ENCODE peak calls at places on chromosome 19, in seven cellular contexts. A is gastrocnemius medialis, Z is tibial nerve, C is body of pancreas, Y is mucosa of descending colon, M is colonic mucosa, D is lower lobe of right lung. T is an unnamed sample. For H3K36me3, the result is how much of the 10 kb centered on the place peaks cover.

GRCh38 chr19:3061214-3062161 is 807 bp downstream of the TLE5 start:
- DNase-seq in A (no peak), Z (no peak), C (no peak), Y (peak), M (peak), D (peak), T (no peak)

GRCh38 chr19:51140441-51140840 is 1.7 kb upstream of the SIGLEC7 start:
- DNase-seq in A (no peak), Z (no peak), C (no peak), Y (no peak), M (no peak), D (no peak), T (no peak)

GRCh38 chr19:55406869-55407624 is 541 bp downstream of the UBE2S start:
- DNase-seq in A (no peak), Z (no peak), C (no peak), Y (peak), M (no peak), D (no peak), T (no peak)

GRCh38 chr19:664913-665443 is 2.0 kb upstream of the RNF126 start:
- DNase-seq in A (peak), Z (peak), C (peak), Y (peak), M (peak), D (peak), T (no peak)

GRCh38 chr19:5691205-5691929 is 1.3 kb downstream of the RPL36 start:
- DNase-seq in A (no peak), Z (peak), C (peak), Y (peak), M (peak), D (peak), T (no peak)

GRCh38 chr19:5341448-5341820 is 822 bp upstream of the PTPRS start:
- DNase-seq in A (no peak), Z (no peak), C (no peak), Y (no peak), M (no peak), D (no peak), T (no peak)

GRCh38 chr19:36008336-36008978 is at the start of gene SYNE4:
- DNase-seq in A (no peak), Z (no peak), C (peak), Y (peak), M (peak), D (peak), T (no peak)

GRCh38 chr19:35743640-35744306 is 1.4 kb downstream of the U2AF1L4 start:
- DNase-seq in A (no peak), Z (no peak), C (no peak), Y (no peak), M (no peak), D (no peak), T (no peak)

GRCh38 chr19:9917322-9917721 is 19.0 kb downstream of the OLFM2 start:
- DNase-seq in A (no peak), Z (no peak), C (peak), Y (peak), M (peak), D (no peak), T (no peak)

GRCh38 chr19:45403781-45404556 is 900 bp downstream of the PPP1R13L start:
- DNase-seq in A (no peak), Z (no peak), C (peak), Y (peak), M (peak), D (peak), T (no peak)

GRCh38 chr19:35086455-35086854 is 29.2 kb upstream of the FXYD3 start:
- DNase-seq in A (no peak), Z (no peak), C (no peak), Y (no peak), M (no peak), D (no peak), T (no peak)

GRCh38 chr19:45972081-45972943 is 1.4 kb downstream of the NOVA2 start:
- DNase-seq in A (no peak), Z (peak), C (no peak), Y (no peak), M (no peak), D (no peak), T (no peak)

DNA sequence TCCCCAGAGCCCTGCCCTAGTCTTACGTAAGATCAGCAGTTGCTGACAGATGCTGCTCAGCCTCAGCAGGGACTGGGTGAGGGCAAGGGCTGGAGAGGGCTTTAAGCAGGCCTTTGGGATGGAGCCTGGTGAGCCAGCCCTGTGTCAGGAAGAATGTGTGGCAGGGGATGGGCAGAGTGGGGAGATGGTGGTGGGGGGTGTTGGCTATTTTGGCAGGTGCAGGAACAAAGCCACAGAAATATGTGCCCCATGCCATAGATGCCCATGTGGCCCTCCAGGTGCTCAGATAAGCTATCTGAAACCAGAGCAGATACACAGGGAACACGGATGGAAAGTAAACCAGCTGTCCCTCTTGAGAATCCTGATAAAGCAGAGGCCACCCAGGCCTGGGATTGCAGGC is 1325.0 kb downstream of the UQCRFS1 start:
- DNase-seq in A (no peak), Z (no peak), C (no peak), Y (no peak), M (no peak), D (no peak), T (no peak)
- TF ChIP-seq CTCF in A (no peak), Z (no peak), C (no peak), Y (no peak), M (no peak), D (no peak), T (no peak)

GRCh38 chr19:49556412-49557398 is 23.7 kb downstream of the NOSIP start:
- DNase-seq in A (no peak), Z (no peak), C (peak), Y (no peak), M (no peak), D (no peak), T (no peak)
- H3K4me3 ChIP-seq in A (no peak), Z (no peak), C (no peak), Y (no peak), M (no peak), D (no peak), T (no peak)

GRCh38 chr19:16876904-16877361 is 11.9 kb upstream of the F2RL3 start:
- DNase-seq in A (no peak), Z (no peak), C (no peak), Y (no peak), M (no peak), D (no peak), T (no peak)

GRCh38 chr19:16875584-16876555 is 12.9 kb upstream of the F2RL3 start:
- DNase-seq in A (no peak), Z (no peak), C (no peak), Y (no peak), M (no peak), D (no peak), T (no peak)

GRCh38 chr19:16874250-16874977 is 14.4 kb upstream of the F2RL3 start:
- DNase-seq in A (no peak), Z (no peak), C (no peak), Y (no peak), M (no peak), D (no peak), T (no peak)

GRCh38 chr19:16878181-16878965 is 10.4 kb upstream of the F2RL3 start:
- DNase-seq in A (no peak), Z (no peak), C (no peak), Y (no peak), M (no peak), D (no peak), T (no peak)

DNA sequence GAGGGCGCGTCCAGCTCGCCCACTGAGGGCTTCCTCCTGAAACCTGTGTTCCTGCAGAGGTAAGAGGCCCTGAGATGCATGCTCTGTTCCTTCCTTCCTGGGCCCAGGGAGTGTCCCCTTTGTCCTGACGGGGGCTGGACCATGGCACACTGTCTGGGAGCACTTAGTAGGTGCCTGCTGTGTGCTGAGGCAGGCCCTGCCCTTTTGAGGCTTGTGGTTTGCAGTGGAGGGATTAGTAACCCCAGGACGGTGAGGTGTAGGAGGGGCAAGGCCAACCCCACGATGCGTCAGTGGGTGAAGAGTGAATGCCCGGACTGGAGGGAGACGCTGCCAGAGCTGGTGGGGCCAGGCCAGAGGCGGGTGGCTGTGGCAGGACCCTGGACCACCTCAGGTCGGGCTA is 11.2 kb upstream of the F2RL3 start:
- DNase-seq in A (no peak), Z (no peak), C (no peak), Y (no peak), M (no peak), D (no peak), T (no peak)
- H3K36me3 ChIP-seq in A (half or more), Z (under half), C (under half), Y (under half), M (under half), D (half or more), T (under half)

GRCh38 chr19:57068326-57068725 is 51.5 kb upstream of the USP29 start:
- DNase-seq in A (no peak), Z (no peak), C (no peak), Y (no peak), M (no peak), D (no peak), T (no peak)

GRCh38 chr19:57067440-57067839 is 52.3 kb upstream of the USP29 start:
- DNase-seq in A (no peak), Z (no peak), C (no peak), Y (no peak), M (no peak), D (no peak), T (no peak)

GRCh38 chr19:57071414-57071813 is 48.4 kb upstream of the USP29 start:
- DNase-seq in A (no peak), Z (no peak), C (no peak), Y (no peak), M (no peak), D (no peak), T (no peak)

DNA sequence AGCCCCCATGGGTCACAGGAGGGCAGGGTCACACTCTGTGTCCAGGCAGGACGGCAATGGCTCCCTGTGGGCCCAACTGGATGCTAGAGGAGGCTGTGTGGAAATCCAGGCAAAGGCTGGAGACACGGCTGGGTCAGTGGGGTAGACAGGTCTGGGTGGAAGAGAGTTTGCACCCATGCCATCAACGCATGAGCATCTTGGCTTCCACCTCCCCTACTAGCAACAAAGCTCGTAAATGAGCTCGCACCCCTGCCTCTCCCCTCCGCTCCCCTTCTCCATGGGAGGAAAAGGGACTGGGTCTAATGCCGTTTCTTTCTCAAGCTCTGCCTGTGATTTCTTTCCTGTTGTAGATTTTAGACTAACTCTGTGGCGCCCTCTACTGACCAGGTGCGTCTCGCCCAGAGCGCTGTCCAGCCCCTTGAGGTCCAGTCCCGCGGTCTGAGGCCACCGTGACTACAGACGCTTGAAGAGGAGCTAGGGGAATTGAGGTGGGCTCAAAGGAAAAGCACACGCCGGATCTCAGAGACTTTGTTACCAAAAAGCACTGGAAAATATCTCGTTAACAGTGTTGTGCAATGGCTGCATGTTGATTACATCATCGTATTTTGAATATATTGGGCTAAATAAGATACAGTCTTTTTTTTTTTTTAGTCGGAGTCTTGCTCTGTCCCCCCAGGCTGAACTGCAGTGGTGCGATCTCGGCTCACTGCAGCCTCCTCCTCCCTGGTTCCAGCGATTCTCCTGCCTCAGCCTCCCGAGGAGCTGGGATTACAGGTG is 50.7 kb upstream of the USP29 start:
- DNase-seq in A (no peak), Z (no peak), C (peak), Y (peak), M (no peak), D (no peak), T (no peak)
- TF ChIP-seq CTCF in A (no peak), Z (no peak), C (no peak), Y (no peak), M (no peak), D (peak), T (peak)

GRCh38 chr19:37909661-37910199 is 2.7 kb downstream of the SIPA1L3 start:
- DNase-seq in A (no peak), Z (no peak), C (no peak), Y (no peak), M (no peak), D (no peak), T (no peak)
- H3K4me3 ChIP-seq in A (no peak), Z (no peak), C (no peak), Y (no peak), M (no peak), D (no peak), T (no peak)

GRCh38 chr19:17118957-17119356 is 43.4 kb downstream of the MYO9B start:
- DNase-seq in A (no peak), Z (no peak), C (no peak), Y (no peak), M (no peak), D (no peak), T (no peak)
- H3K36me3 ChIP-seq in A (under half), Z (under half), C (under half), Y (under half), M (under half), D (under half), T (under half)